ENCODE peak calls at places on chromosomes 12 and 14, in eight cellular contexts. One of them, this sample, is unnamed. For H3K27me3 and H3K4me1, the result is how much of the 10 kb centered on the place peaks cover.

GRCh38 chr12:27434673-27435565 is 11.6 kb upstream of the SMCO2 start:
- DNase-seq in CD8-positive, alpha-beta memory T cell: no peak
- DNase-seq in gastrocnemius medialis: no peak
- DNase-seq in ovary: peak
- DNase-seq in heart right ventricle: no peak
- DNase-seq in ascending aorta: no peak
- DNase-seq in naive thymus-derived CD4-positive, alpha-beta T cell: no peak
- DNase-seq in foreskin keratinocyte: no peak
- DNase-seq in this sample: peak

GRCh38 chr14:75549169-75549568 is 26.9 kb downstream of the BATF start:
- DNase-seq in CD8-positive, alpha-beta memory T cell: no peak
- DNase-seq in gastrocnemius medialis: no peak
- DNase-seq in ovary: no peak
- DNase-seq in heart right ventricle: no peak
- DNase-seq in ascending aorta: no peak
- DNase-seq in naive thymus-derived CD4-positive, alpha-beta T cell: no peak
- DNase-seq in foreskin keratinocyte: no peak
- DNase-seq in this sample: no peak

GRCh38 chr14:35416108-35416750 is 11.7 kb upstream of the NFKBIA start:
- DNase-seq in CD8-positive, alpha-beta memory T cell: peak
- DNase-seq in gastrocnemius medialis: no peak
- DNase-seq in ovary: no peak
- DNase-seq in heart right ventricle: no peak
- DNase-seq in ascending aorta: no peak
- DNase-seq in naive thymus-derived CD4-positive, alpha-beta T cell: peak
- DNase-seq in foreskin keratinocyte: no peak
- DNase-seq in this sample: no peak

GRCh38 chr14:75249251-75249957 is 29.2 kb upstream of the FOS start:
- DNase-seq in CD8-positive, alpha-beta memory T cell: peak
- DNase-seq in gastrocnemius medialis: peak
- DNase-seq in ovary: no peak
- DNase-seq in heart right ventricle: no peak
- DNase-seq in ascending aorta: no peak
- DNase-seq in naive thymus-derived CD4-positive, alpha-beta T cell: peak
- DNase-seq in foreskin keratinocyte: no peak
- DNase-seq in this sample: peak

GRCh38 chr12:106149096-106149784 is 10.5 kb upstream of the NUAK1 start:
- DNase-seq in CD8-positive, alpha-beta memory T cell: no peak
- DNase-seq in gastrocnemius medialis: peak
- DNase-seq in ovary: no peak
- DNase-seq in heart right ventricle: no peak
- DNase-seq in ascending aorta: no peak
- DNase-seq in naive thymus-derived CD4-positive, alpha-beta T cell: no peak
- DNase-seq in foreskin keratinocyte: no peak
- DNase-seq in this sample: peak

GRCh38 chr14:76497550-76498484 is 121.9 kb downstream of the ESRRB start:
- DNase-seq in CD8-positive, alpha-beta memory T cell: no peak
- DNase-seq in gastrocnemius medialis: no peak
- DNase-seq in ovary: no peak
- DNase-seq in heart right ventricle: no peak
- DNase-seq in ascending aorta: no peak
- DNase-seq in naive thymus-derived CD4-positive, alpha-beta T cell: no peak
- DNase-seq in foreskin keratinocyte: no peak
- DNase-seq in this sample: no peak

GRCh38 chr14:89425931-89426330 is 8.9 kb upstream of the FOXN3 start:
- DNase-seq in CD8-positive, alpha-beta memory T cell: no peak
- DNase-seq in gastrocnemius medialis: peak
- DNase-seq in ovary: no peak
- DNase-seq in heart right ventricle: no peak
- DNase-seq in ascending aorta: no peak
- DNase-seq in naive thymus-derived CD4-positive, alpha-beta T cell: no peak
- DNase-seq in foreskin keratinocyte: peak
- DNase-seq in this sample: no peak

GRCh38 chr12:25866586-25867378 is 91.7 kb upstream of the RASSF8 start:
- DNase-seq in CD8-positive, alpha-beta memory T cell: no peak
- DNase-seq in gastrocnemius medialis: no peak
- DNase-seq in ovary: no peak
- DNase-seq in heart right ventricle: no peak
- DNase-seq in ascending aorta: no peak
- DNase-seq in naive thymus-derived CD4-positive, alpha-beta T cell: no peak
- DNase-seq in foreskin keratinocyte: no peak
- DNase-seq in this sample: no peak

GRCh38 chr12:103279444-103279843 is 216.3 kb downstream of the C12orf42 start:
- DNase-seq in CD8-positive, alpha-beta memory T cell: no peak
- DNase-seq in gastrocnemius medialis: no peak
- DNase-seq in ovary: no peak
- DNase-seq in heart right ventricle: no peak
- DNase-seq in ascending aorta: no peak
- DNase-seq in naive thymus-derived CD4-positive, alpha-beta T cell: no peak
- DNase-seq in foreskin keratinocyte: no peak
- DNase-seq in this sample: no peak

GRCh38 chr12:19572920-19573558 is 133.7 kb downstream of the AEBP2 start:
- DNase-seq in CD8-positive, alpha-beta memory T cell: no peak
- DNase-seq in gastrocnemius medialis: no peak
- DNase-seq in ovary: no peak
- DNase-seq in heart right ventricle: no peak
- DNase-seq in ascending aorta: no peak
- DNase-seq in naive thymus-derived CD4-positive, alpha-beta T cell: no peak
- DNase-seq in foreskin keratinocyte: peak
- DNase-seq in this sample: no peak

GRCh38 chr12:92562063-92562734 is 140.6 kb upstream of the PLEKHG7 start:
- DNase-seq in CD8-positive, alpha-beta memory T cell: no peak
- DNase-seq in gastrocnemius medialis: no peak
- DNase-seq in ovary: no peak
- DNase-seq in heart right ventricle: no peak
- DNase-seq in ascending aorta: no peak
- DNase-seq in naive thymus-derived CD4-positive, alpha-beta T cell: no peak
- DNase-seq in foreskin keratinocyte: no peak
- DNase-seq in this sample: no peak

GRCh38 chr12:92558806-92559205 is 144.0 kb upstream of the PLEKHG7 start:
- DNase-seq in CD8-positive, alpha-beta memory T cell: no peak
- DNase-seq in gastrocnemius medialis: no peak
- DNase-seq in ovary: no peak
- DNase-seq in heart right ventricle: no peak
- DNase-seq in ascending aorta: no peak
- DNase-seq in naive thymus-derived CD4-positive, alpha-beta T cell: no peak
- DNase-seq in foreskin keratinocyte: no peak
- DNase-seq in this sample: no peak

GRCh38 chr12:92558241-92558773 is 144.5 kb upstream of the PLEKHG7 start:
- DNase-seq in CD8-positive, alpha-beta memory T cell: no peak
- DNase-seq in gastrocnemius medialis: no peak
- DNase-seq in ovary: no peak
- DNase-seq in heart right ventricle: no peak
- DNase-seq in ascending aorta: no peak
- DNase-seq in naive thymus-derived CD4-positive, alpha-beta T cell: no peak
- DNase-seq in foreskin keratinocyte: no peak
- DNase-seq in this sample: no peak

GRCh38 chr12:92560713-92561542 is 141.9 kb upstream of the PLEKHG7 start:
- DNase-seq in CD8-positive, alpha-beta memory T cell: no peak
- DNase-seq in gastrocnemius medialis: no peak
- DNase-seq in ovary: no peak
- DNase-seq in heart right ventricle: no peak
- DNase-seq in ascending aorta: no peak
- DNase-seq in naive thymus-derived CD4-positive, alpha-beta T cell: no peak
- DNase-seq in foreskin keratinocyte: no peak
- DNase-seq in this sample: no peak

DNA sequence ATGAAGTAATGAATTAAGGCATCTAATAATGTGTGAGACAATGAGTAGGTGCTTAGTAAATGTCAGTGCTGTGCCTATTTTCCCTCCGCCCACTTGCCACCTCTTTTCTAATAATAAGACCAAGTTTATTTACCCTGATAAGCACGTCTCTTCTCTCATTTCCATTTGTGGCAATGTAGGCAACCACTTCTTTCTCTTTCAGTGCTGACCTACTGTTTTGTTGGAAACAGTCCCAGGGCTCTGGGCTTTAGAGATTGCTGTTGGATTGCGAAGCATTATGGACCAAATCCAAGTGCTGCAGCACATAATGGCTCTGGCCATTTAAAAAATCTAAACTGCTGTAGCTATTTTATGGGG is 141.3 kb upstream of the PLEKHG7 start:
- DNase-seq in CD8-positive, alpha-beta memory T cell: no peak
- DNase-seq in gastrocnemius medialis: peak
- DNase-seq in ovary: no peak
- DNase-seq in heart right ventricle: peak
- DNase-seq in ascending aorta: peak
- DNase-seq in naive thymus-derived CD4-positive, alpha-beta T cell: no peak
- DNase-seq in foreskin keratinocyte: no peak
- DNase-seq in this sample: no peak
- H3K27ac ChIP-seq in CD8-positive, alpha-beta memory T cell: no peak
- H3K27ac ChIP-seq in gastrocnemius medialis: peak
- H3K27ac ChIP-seq in ovary: no peak
- H3K27ac ChIP-seq in heart right ventricle: peak
- H3K27ac ChIP-seq in ascending aorta: peak
- H3K27ac ChIP-seq in naive thymus-derived CD4-positive, alpha-beta T cell: no peak
- H3K27ac ChIP-seq in foreskin keratinocyte: no peak
- H3K27ac ChIP-seq in this sample: peak

GRCh38 chr14:56549721-56550120 is 29.9 kb upstream of the TMEM260 start:
- DNase-seq in CD8-positive, alpha-beta memory T cell: no peak
- DNase-seq in gastrocnemius medialis: no peak
- DNase-seq in ovary: no peak
- DNase-seq in heart right ventricle: no peak
- DNase-seq in ascending aorta: no peak
- DNase-seq in naive thymus-derived CD4-positive, alpha-beta T cell: no peak
- DNase-seq in foreskin keratinocyte: no peak
- DNase-seq in this sample: no peak

GRCh38 chr14:56552615-56553014 is 27.0 kb upstream of the TMEM260 start:
- DNase-seq in CD8-positive, alpha-beta memory T cell: no peak
- DNase-seq in gastrocnemius medialis: no peak
- DNase-seq in ovary: no peak
- DNase-seq in heart right ventricle: no peak
- DNase-seq in ascending aorta: no peak
- DNase-seq in naive thymus-derived CD4-positive, alpha-beta T cell: no peak
- DNase-seq in foreskin keratinocyte: no peak
- DNase-seq in this sample: no peak

GRCh38 chr14:56555921-56556570 is 23.6 kb upstream of the TMEM260 start:
- DNase-seq in CD8-positive, alpha-beta memory T cell: no peak
- DNase-seq in gastrocnemius medialis: no peak
- DNase-seq in ovary: no peak
- DNase-seq in heart right ventricle: no peak
- DNase-seq in ascending aorta: no peak
- DNase-seq in naive thymus-derived CD4-positive, alpha-beta T cell: no peak
- DNase-seq in foreskin keratinocyte: no peak
- DNase-seq in this sample: no peak

GRCh38 chr14:56554301-56554700 is 25.3 kb upstream of the TMEM260 start:
- DNase-seq in CD8-positive, alpha-beta memory T cell: no peak
- DNase-seq in gastrocnemius medialis: no peak
- DNase-seq in ovary: no peak
- DNase-seq in heart right ventricle: no peak
- DNase-seq in ascending aorta: no peak
- DNase-seq in naive thymus-derived CD4-positive, alpha-beta T cell: no peak
- DNase-seq in foreskin keratinocyte: no peak
- DNase-seq in this sample: no peak
- H3K27me3 ChIP-seq in CD8-positive, alpha-beta memory T cell: under half
- H3K27me3 ChIP-seq in gastrocnemius medialis: under half
- H3K27me3 ChIP-seq in ovary: under half
- H3K27me3 ChIP-seq in heart right ventricle: under half
- H3K27me3 ChIP-seq in ascending aorta: under half
- H3K27me3 ChIP-seq in naive thymus-derived CD4-positive, alpha-beta T cell: under half
- H3K27me3 ChIP-seq in foreskin keratinocyte: under half
- H3K27me3 ChIP-seq in this sample: under half

GRCh38 chr14:97218713-97219355 is 421.7 kb downstream of the VRK1 start:
- DNase-seq in CD8-positive, alpha-beta memory T cell: peak
- DNase-seq in gastrocnemius medialis: no peak
- DNase-seq in ovary: no peak
- DNase-seq in heart right ventricle: no peak
- DNase-seq in ascending aorta: no peak
- DNase-seq in naive thymus-derived CD4-positive, alpha-beta T cell: peak
- DNase-seq in foreskin keratinocyte: no peak
- DNase-seq in this sample: no peak

GRCh38 chr14:97219356-97220017 is 422.3 kb downstream of the VRK1 start:
- DNase-seq in CD8-positive, alpha-beta memory T cell: peak
- DNase-seq in gastrocnemius medialis: no peak
- DNase-seq in ovary: no peak
- DNase-seq in heart right ventricle: no peak
- DNase-seq in ascending aorta: no peak
- DNase-seq in naive thymus-derived CD4-positive, alpha-beta T cell: no peak
- DNase-seq in foreskin keratinocyte: no peak
- DNase-seq in this sample: no peak

GRCh38 chr14:97215263-97215969 is 418.2 kb downstream of the VRK1 start:
- DNase-seq in CD8-positive, alpha-beta memory T cell: no peak
- DNase-seq in gastrocnemius medialis: no peak
- DNase-seq in ovary: no peak
- DNase-seq in heart right ventricle: no peak
- DNase-seq in ascending aorta: no peak
- DNase-seq in naive thymus-derived CD4-positive, alpha-beta T cell: no peak
- DNase-seq in foreskin keratinocyte: no peak
- DNase-seq in this sample: no peak

GRCh38 chr14:97217094-97217885 is 420.1 kb downstream of the VRK1 start:
- DNase-seq in CD8-positive, alpha-beta memory T cell: no peak
- DNase-seq in gastrocnemius medialis: no peak
- DNase-seq in ovary: no peak
- DNase-seq in heart right ventricle: no peak
- DNase-seq in ascending aorta: no peak
- DNase-seq in naive thymus-derived CD4-positive, alpha-beta T cell: no peak
- DNase-seq in foreskin keratinocyte: no peak
- DNase-seq in this sample: no peak

DNA sequence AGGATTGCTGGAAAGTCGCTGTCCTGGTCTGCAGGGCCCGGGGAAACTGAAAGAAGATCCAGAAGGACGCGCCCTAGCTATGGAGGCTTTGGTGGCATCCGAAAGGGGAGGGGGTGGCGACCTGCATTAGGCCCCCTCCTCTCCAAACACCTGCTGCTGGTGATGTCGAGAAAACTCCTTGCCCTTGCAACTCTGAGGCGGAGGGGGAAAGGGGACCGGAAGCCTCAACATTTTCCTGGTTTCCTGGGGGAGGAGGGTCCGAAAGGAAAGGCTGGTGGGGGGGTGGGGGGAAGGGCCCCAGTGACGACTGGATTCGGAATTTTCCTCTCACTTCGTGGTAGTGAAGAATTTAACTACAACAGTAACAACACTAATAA is 421.1 kb downstream of the VRK1 start:
- DNase-seq in CD8-positive, alpha-beta memory T cell: no peak
- DNase-seq in gastrocnemius medialis: no peak
- DNase-seq in ovary: no peak
- DNase-seq in heart right ventricle: no peak
- DNase-seq in ascending aorta: no peak
- DNase-seq in naive thymus-derived CD4-positive, alpha-beta T cell: no peak
- DNase-seq in foreskin keratinocyte: no peak
- DNase-seq in this sample: no peak
- H3K4me1 ChIP-seq in CD8-positive, alpha-beta memory T cell: under half
- H3K4me1 ChIP-seq in gastrocnemius medialis: under half
- H3K4me1 ChIP-seq in ovary: under half
- H3K4me1 ChIP-seq in heart right ventricle: under half
- H3K4me1 ChIP-seq in ascending aorta: under half
- H3K4me1 ChIP-seq in naive thymus-derived CD4-positive, alpha-beta T cell: under half
- H3K4me1 ChIP-seq in foreskin keratinocyte: under half
- H3K4me1 ChIP-seq in this sample: under half

DNA sequence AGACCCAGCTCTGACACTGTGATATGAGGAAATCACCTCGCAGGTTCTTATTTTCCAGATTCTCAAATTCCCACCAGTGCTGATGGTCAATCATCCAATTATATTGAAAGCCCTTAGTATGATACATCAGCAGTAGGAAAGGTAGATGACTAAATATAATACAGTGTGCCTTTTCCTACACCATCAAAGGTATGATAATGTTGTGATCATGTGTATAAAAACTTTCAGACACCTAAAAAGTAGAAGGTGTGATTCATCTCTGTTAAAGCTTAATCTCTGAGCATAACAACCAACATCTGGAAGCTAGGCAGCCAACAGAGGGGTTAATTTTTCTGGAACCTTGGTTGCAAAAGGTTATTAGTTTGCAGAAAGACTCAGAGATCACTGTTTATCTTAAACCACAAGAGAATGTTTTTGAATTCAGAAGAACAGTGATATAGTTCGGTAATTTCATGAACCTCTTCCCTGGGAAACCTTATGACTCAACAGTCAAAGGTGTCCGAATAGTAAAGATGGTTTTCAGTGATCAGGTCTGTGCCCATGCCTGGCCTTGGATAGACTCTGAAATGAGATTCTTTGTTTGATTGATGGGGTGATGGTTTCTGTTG is 122.5 kb downstream of the ETV6 start:
- DNase-seq in CD8-positive, alpha-beta memory T cell: no peak
- DNase-seq in gastrocnemius medialis: no peak
- DNase-seq in ovary: no peak
- DNase-seq in heart right ventricle: no peak
- DNase-seq in ascending aorta: no peak
- DNase-seq in naive thymus-derived CD4-positive, alpha-beta T cell: no peak
- DNase-seq in foreskin keratinocyte: peak
- DNase-seq in this sample: no peak
- H3K27ac ChIP-seq in CD8-positive, alpha-beta memory T cell: no peak
- H3K27ac ChIP-seq in gastrocnemius medialis: no peak
- H3K27ac ChIP-seq in ovary: no peak
- H3K27ac ChIP-seq in heart right ventricle: no peak
- H3K27ac ChIP-seq in ascending aorta: no peak
- H3K27ac ChIP-seq in naive thymus-derived CD4-positive, alpha-beta T cell: no peak
- H3K27ac ChIP-seq in foreskin keratinocyte: no peak
- H3K27ac ChIP-seq in this sample: no peak